ENCODE peak calls at places on chromosomes 3 and 15, in six cellular contexts. P is activated T-helper 2 cell treated with anti-CD3 and anti-CD28 coated beads, Interferon-gamma antibody, Interleukin-2, Interleukin-4, amounts not matched to agents 10 μg/mL and 5 μg/mL and 100 μg/mL, durations not matched to agents 14 hours and 24 hours and 36 hours; F is endothelial cell; D is left colon; Q is NCI-H1105; V is ureter. S is an unnamed sample.

GRCh38 chr15:48084759-48085420 is 35.9 kb upstream of the SLC24A5 start:
- DNase-seq in P (no peak), F (peak; percentile 23), D (no peak), Q (peak; percentile 12), V (no peak), S (peak; percentile 48)

GRCh38 chr3:42014443-42014945 is 52.6 kb upstream of the ULK4 start:
- DNase-seq in P (no peak), F (no peak), D (peak; percentile 41), Q (no peak), V (no peak), S (no peak)

GRCh38 chr3:23264413-23264812 is 61.3 kb downstream of the UBE2E2 start:
- DNase-seq in P (no peak), F (no peak), D (no peak), Q (no peak), V (no peak), S (peak; percentile 81)

GRCh38 chr3:170301404-170301803 is 56.1 kb upstream of the SKIL start:
- DNase-seq in P (no peak), F (no peak), D (no peak), Q (no peak), V (no peak), S (peak; percentile 33)

GRCh38 chr3:185488465-185488864 is 10.4 kb downstream of the TMEM41A start:
- DNase-seq in P (no peak), F (no peak), D (no peak), Q (no peak), V (no peak), S (no peak)

GRCh38 chr3:38469852-38470251 is 16.2 kb downstream of the ACVR2B start:
- DNase-seq in P (no peak), F (no peak), D (no peak), Q (no peak), V (no peak), S (no peak)

GRCh38 chr3:40387001-40387894 is at the start of gene ENTPD3:
- DNase-seq in P (no peak), F (peak; percentile 45), D (peak; percentile 53), Q (peak; percentile 33), V (no peak), S (peak; percentile 42)

GRCh38 chr3:28935141-28935540 is 345.7 kb upstream of the RBMS3 start:
- DNase-seq in P (no peak), F (no peak), D (no peak), Q (no peak), V (no peak), S (peak; percentile 7)

GRCh38 chr3:31106204-31106603 is 211.7 kb upstream of the GADL1 start:
- DNase-seq in P (no peak), F (no peak), D (no peak), Q (no peak), V (peak; percentile 46), S (peak; percentile 91)